ENCODE peak calls at places on chromosomes 5 and 9, in seven cellular contexts. D is A549; X is hepatocyte; B is CD4-positive, alpha-beta memory T cell; O is right cardiac atrium; T is astrocyte; H is GM23338. N is an unnamed sample.
A peak's percentile ranks its signal among the peaks of the same experiment; 100 is the strongest.

GRCh38 chr5:177364159-177364962 is 6.6 kb downstream of the RGS14 start:
- DNase-seq in D (no peak), X (no peak), B (no peak), O (no peak), T (no peak), H (peak; percentile 13), N (no peak)

GRCh38 chr5:66440202-66440680 is 156.0 kb upstream of the MAST4 start:
- DNase-seq in D (no peak), X (peak; percentile 8), B (no peak), O (peak; percentile 37), T (peak; percentile 92), H (no peak), N (no peak)

GRCh38 chr9:127185931-127186781 is 63.7 kb upstream of the ANGPTL2 start:
- DNase-seq in D (no peak), X (peak; percentile 85), B (no peak), O (peak; percentile 95), T (peak; percentile 80), H (no peak), N (no peak)

GRCh38 chr5:94810281-94810680 is 191.8 kb downstream of the SLF1 start:
- DNase-seq in D (no peak), X (no peak), B (no peak), O (no peak), T (no peak), H (no peak), N (no peak)

GRCh38 chr5:98581416-98581999 is 192.0 kb upstream of the RGMB start:
- DNase-seq in D (no peak), X (no peak), B (no peak), O (no peak), T (peak; percentile 67), H (no peak), N (no peak)

GRCh38 chr5:139764250-139764791 is 31.3 kb upstream of the PSD2 start:
- DNase-seq in D (no peak), X (peak; percentile 60), B (peak; percentile 28), O (peak; percentile 55), T (no peak), H (peak; percentile 86), N (peak; percentile 26)

GRCh38 chr5:176608937-176609723 is 826 bp downstream of the GPRIN1 start:
- DNase-seq in D (no peak), X (no peak), B (no peak), O (no peak), T (no peak), H (no peak), N (no peak)

GRCh38 chr5:83911367-83911919 is 190.8 kb upstream of the HAPLN1 start:
- DNase-seq in D (no peak), X (no peak), B (no peak), O (no peak), T (no peak), H (no peak), N (no peak)

GRCh38 chr5:181173420-181174342 is 26.3 kb downstream of the OR2V2 start:
- DNase-seq in D (peak; percentile 99), X (peak; percentile 52), B (peak; percentile 60), O (no peak), T (peak; percentile 60), H (peak; percentile 92), N (peak; percentile 33)

GRCh38 chr9:134800791-134801339 is 79.7 kb upstream of the FCN2 start:
- DNase-seq in D (no peak), X (no peak), B (no peak), O (peak; percentile 59), T (no peak), H (no peak), N (no peak)

GRCh38 chr9:75891277-75892167 is 1.0 kb downstream of the PCSK5 start:
- DNase-seq in D (peak; percentile 37), X (peak; percentile 67), B (peak; percentile 37), O (peak; percentile 52), T (peak; percentile 19), H (peak; percentile 60), N (peak; percentile 48)

GRCh38 chr5:125227333-125228075 is 481.1 kb upstream of the ZNF608 start:
- DNase-seq in D (peak; percentile 29), X (peak; percentile 11), B (no peak), O (no peak), T (peak; percentile 33), H (peak; percentile 59), N (no peak)

GRCh38 chr5:9034671-9035070 is 511.2 kb downstream of the SEMA5A start:
- DNase-seq in D (no peak), X (no peak), B (no peak), O (no peak), T (peak; percentile 88), H (no peak), N (no peak)

GRCh38 chr5:9035346-9035745 is 510.5 kb downstream of the SEMA5A start:
- DNase-seq in D (no peak), X (no peak), B (no peak), O (no peak), T (no peak), H (no peak), N (no peak)

GRCh38 chr5:9033524-9033923 is 512.4 kb downstream of the SEMA5A start:
- DNase-seq in D (no peak), X (no peak), B (no peak), O (no peak), T (no peak), H (no peak), N (no peak)

GRCh38 chr5:9042241-9042640 is 503.6 kb downstream of the SEMA5A start:
- DNase-seq in D (no peak), X (no peak), B (no peak), O (no peak), T (no peak), H (no peak), N (no peak)

DNA sequence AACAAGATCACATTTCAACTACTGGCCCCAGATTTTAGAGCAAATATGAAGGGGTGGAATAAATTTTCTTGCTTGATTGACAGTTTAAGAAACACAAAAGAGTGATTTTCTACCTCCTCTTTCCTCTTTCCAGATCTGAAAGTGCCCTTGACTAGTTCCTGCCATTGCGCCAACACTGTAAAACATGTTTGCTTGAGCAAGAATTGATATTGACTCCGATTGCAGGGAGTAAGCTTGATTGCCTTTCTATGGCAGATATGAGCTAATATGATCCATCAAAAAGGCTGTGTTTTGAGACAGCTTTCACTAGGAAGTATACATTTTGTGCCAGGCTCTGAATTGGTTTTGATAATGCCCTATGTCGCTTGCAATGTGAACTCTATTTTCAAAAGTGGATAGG is 508.8 kb downstream of the SEMA5A start:
- DNase-seq in D (no peak), X (no peak), B (no peak), O (no peak), T (no peak), H (no peak), N (no peak)
- H3K27ac ChIP-seq in D (no peak overlapping the region), X (no peak overlapping the region), B (no peak overlapping the region), O (no peak overlapping the region), T (no peak overlapping the region), H (no peak overlapping the region), N (no peak overlapping the region)

GRCh38 chr5:68261174-68262021 is 45.8 kb downstream of the PIK3R1 start:
- DNase-seq in D (no peak), X (no peak), B (no peak), O (no peak), T (peak; percentile 41), H (no peak), N (no peak)
- H3K4me1 ChIP-seq in D (peaks cover 6% of the 10 kb centered on the region), X (peaks cover 59% of the 10 kb centered on the region), B (peaks cover 93% of the 10 kb centered on the region), O (peaks cover 25% of the 10 kb centered on the region), T (peaks cover 16% of the 10 kb centered on the region), H (no peaks in the 10 kb centered on the region), N (peaks cover 78% of the 10 kb centered on the region)

GRCh38 chr9:97437151-97437550 is 25.3 kb downstream of the TDRD7 start:
- DNase-seq in D (no peak), X (peak; percentile 10), B (no peak), O (no peak), T (no peak), H (no peak), N (no peak)
- H3K4me3 ChIP-seq in D (no peak overlapping the region), X (no peak overlapping the region), B (no peak overlapping the region), O (no peak overlapping the region), T (no peak overlapping the region), H (no peak overlapping the region), N (no peak overlapping the region)

GRCh38 chr9:37984278-37984671 is 80.3 kb upstream of the SLC25A51 start:
- DNase-seq in D (no peak), X (no peak), B (no peak), O (no peak), T (no peak), H (no peak), N (no peak)

GRCh38 chr9:37986001-37986400 is 82.1 kb upstream of the SLC25A51 start:
- DNase-seq in D (no peak), X (no peak), B (no peak), O (no peak), T (no peak), H (no peak), N (no peak)

GRCh38 chr9:37983381-37984067 is 79.6 kb upstream of the SLC25A51 start:
- DNase-seq in D (no peak), X (no peak), B (no peak), O (no peak), T (no peak), H (no peak), N (no peak)

GRCh38 chr9:37986771-37987258 is 82.2 kb downstream of the SHB start:
- DNase-seq in D (no peak), X (no peak), B (no peak), O (no peak), T (no peak), H (no peak), N (no peak)

GRCh38 chr9:37984672-37985611 is 81.0 kb upstream of the SLC25A51 start:
- DNase-seq in D (no peak), X (no peak), B (no peak), O (peak; percentile 55), T (peak; percentile 82), H (no peak), N (no peak)
- H3K27ac ChIP-seq in D (peak overlapping the region; percentile 25), X (no peak overlapping the region), B (no peak overlapping the region), O (no peak overlapping the region), T (peak overlapping the region; percentile 48), H (no peak overlapping the region), N (peak overlapping the region; percentile 13)

DNA sequence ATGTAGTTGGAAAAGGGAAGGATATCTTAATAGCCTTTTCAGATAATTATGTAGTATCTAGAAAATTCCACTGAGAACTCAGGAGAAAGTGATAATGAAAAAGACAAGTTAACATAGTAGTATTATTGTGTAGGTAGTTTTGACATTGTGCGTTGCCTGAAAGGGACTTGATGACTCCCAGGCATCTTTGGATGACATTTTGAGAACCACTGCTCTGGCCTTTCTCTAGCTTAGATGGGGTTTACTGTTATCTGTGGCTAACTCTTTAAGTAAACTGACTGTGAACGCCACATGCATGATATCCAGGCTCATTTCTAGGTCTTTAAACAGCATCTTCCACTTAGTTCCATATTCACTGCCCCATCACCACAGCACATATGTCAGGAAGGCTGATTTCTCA is 14.4 kb upstream of the FYB1 start:
- DNase-seq in D (no peak), X (no peak), B (no peak), O (no peak), T (no peak), H (no peak), N (no peak)
- H3K4me1 ChIP-seq in D (peaks cover 14% of the 10 kb centered on the region), X (no peaks in the 10 kb centered on the region), B (peaks cover 12% of the 10 kb centered on the region), O (no peaks in the 10 kb centered on the region), T (no peaks in the 10 kb centered on the region), H (no peaks in the 10 kb centered on the region), N (peaks cover 15% of the 10 kb centered on the region)

GRCh38 chr5:145014109-145014508 is 821.0 kb downstream of the PRELID2 start:
- DNase-seq in D (no peak), X (no peak), B (no peak), O (no peak), T (no peak), H (no peak), N (no peak)
- H3K4me3 ChIP-seq in D (no peak overlapping the region), X (no peak overlapping the region), B (no peak overlapping the region), O (no peak overlapping the region), T (no peak overlapping the region), H (no peak overlapping the region), N (no peak overlapping the region)

N was measured in CD8-positive, alpha-beta memory T cell.